ENCODE peak calls at places on chromosome 13, in nine cellular contexts. W is GM23338, R is tibial nerve, Z is IMR-90, E is WERI-Rb-1, O is GM13976, H is progenitor cell of endocrine pancreas, N is neural progenitor cell, K is heart right ventricle. B is an unnamed sample.

GRCh38 chr13:33349996-33350826 is 64.7 kb upstream of the STARD13 start:
- DNase-seq in W (peak), R (peak), Z (peak), E (no peak), O (peak), H (peak), N (peak), K (peak), B (no peak)

GRCh38 chr13:27034678-27035111 is 136.9 kb downstream of the USP12 start:
- DNase-seq in W (peak), R (no peak), Z (no peak), E (no peak), O (no peak), H (no peak), N (peak), K (no peak), B (no peak)

GRCh38 chr13:30870049-30870884 is 35.8 kb upstream of the MEDAG start:
- DNase-seq in W (peak), R (peak), Z (peak), E (no peak), O (peak), H (no peak), N (peak), K (peak), B (peak)

GRCh38 chr13:79336971-79337370 is 69.1 kb downstream of the RBM26 start:
- DNase-seq in W (no peak), R (no peak), Z (no peak), E (no peak), O (no peak), H (no peak), N (no peak), K (no peak), B (no peak)

GRCh38 chr13:75407998-75408397 is 74.0 kb downstream of the TBC1D4 start:
- DNase-seq in W (no peak), R (no peak), Z (no peak), E (no peak), O (no peak), H (no peak), N (no peak), K (no peak), B (no peak)

GRCh38 chr13:36006347-36006746 is 124.8 kb downstream of the DCLK1 start:
- DNase-seq in W (no peak), R (no peak), Z (no peak), E (no peak), O (no peak), H (no peak), N (no peak), K (no peak), B (no peak)

GRCh38 chr13:96835591-96835990 is 158.7 kb downstream of the OXGR1 start:
- DNase-seq in W (no peak), R (no peak), Z (no peak), E (no peak), O (no peak), H (no peak), N (no peak), K (no peak), B (no peak)

GRCh38 chr13:71865858-71866172 is 1.2 kb downstream of the DACH1 start:
- DNase-seq in W (peak), R (no peak), Z (no peak), E (peak), O (peak), H (peak), N (peak), K (no peak), B (peak)

GRCh38 chr13:46389985-46390384 is 2.9 kb upstream of the RUBCNL start:
- DNase-seq in W (no peak), R (no peak), Z (no peak), E (no peak), O (peak), H (no peak), N (peak), K (no peak), B (peak)

GRCh38 chr13:80979035-80979641 is 638.2 kb upstream of the SPRY2 start:
- DNase-seq in W (peak), R (peak), Z (peak), E (peak), O (peak), H (no peak), N (peak), K (no peak), B (peak)

GRCh38 chr13:75505327-75505726 is 23.4 kb upstream of the TBC1D4 start:
- DNase-seq in W (no peak), R (no peak), Z (no peak), E (no peak), O (no peak), H (no peak), N (no peak), K (no peak), B (no peak)

GRCh38 chr13:49649244-49649962 is 21.1 kb downstream of the ARL11 start:
- DNase-seq in W (peak), R (no peak), Z (peak), E (no peak), O (no peak), H (no peak), N (peak), K (no peak), B (no peak)

GRCh38 chr13:32468502-32469147 is 40.7 kb upstream of the N4BP2L1 start:
- DNase-seq in W (no peak), R (no peak), Z (no peak), E (no peak), O (no peak), H (no peak), N (no peak), K (no peak), B (no peak)

GRCh38 chr13:79393564-79394249 is 12.3 kb downstream of the RBM26 start:
- DNase-seq in W (no peak), R (peak), Z (no peak), E (no peak), O (no peak), H (no peak), N (no peak), K (no peak), B (no peak)

GRCh38 chr13:54787754-54788153 is 1759.1 kb downstream of the OLFM4 start:
- DNase-seq in W (no peak), R (no peak), Z (no peak), E (no peak), O (no peak), H (no peak), N (no peak), K (no peak), B (no peak)

GRCh38 chr13:72839831-72840426 is 58.0 kb downstream of the PIBF1 start:
- DNase-seq in W (peak), R (no peak), Z (peak), E (peak), O (peak), H (peak), N (peak), K (no peak), B (peak)

GRCh38 chr13:87855553-87855952 is 184.4 kb downstream of the SLITRK5 start:
- DNase-seq in W (no peak), R (no peak), Z (no peak), E (no peak), O (no peak), H (no peak), N (no peak), K (no peak), B (no peak)

GRCh38 chr13:113586661-113587479 is 2.3 kb downstream of the TFDP1 start:
- DNase-seq in W (no peak), R (no peak), Z (no peak), E (peak), O (peak), H (no peak), N (no peak), K (no peak), B (no peak)

GRCh38 chr13:48892311-48892710 is 83.4 kb upstream of the FNDC3A start:
- DNase-seq in W (no peak), R (no peak), Z (peak), E (no peak), O (peak), H (no peak), N (no peak), K (no peak), B (peak)

GRCh38 chr13:24097064-24097463 is 63.5 kb upstream of the SPATA13 start:
- DNase-seq in W (no peak), R (no peak), Z (peak), E (peak), O (no peak), H (no peak), N (no peak), K (no peak), B (no peak)

GRCh38 chr13:34941835-34942731 is at the start of gene NBEA:
- DNase-seq in W (peak), R (peak), Z (peak), E (peak), O (peak), H (peak), N (peak), K (peak), B (peak)
- TF ChIP-seq CTCF in W (no peak), R (peak), Z (no peak), E (peak), O (no peak), H (peak), N (peak), K (peak), B (no peak)

DNA sequence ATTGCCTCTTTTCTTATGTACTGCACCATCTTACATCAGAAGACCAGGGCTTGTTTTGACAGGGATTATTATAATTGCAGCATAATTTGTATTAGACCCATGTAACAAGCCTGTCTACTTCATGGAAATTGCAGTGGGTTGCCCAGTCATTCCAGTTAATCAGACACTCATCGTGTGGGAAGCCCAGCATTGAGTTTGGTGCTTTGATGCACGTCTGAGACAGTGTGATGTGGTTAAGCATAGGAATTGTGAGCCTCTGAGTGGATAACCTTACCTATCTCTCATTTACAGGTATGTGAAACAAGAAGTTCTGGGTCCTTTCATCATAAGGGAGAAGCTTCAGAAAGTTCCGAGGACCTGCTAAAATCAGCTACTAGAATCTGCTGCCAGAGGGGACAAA is 12.8 kb downstream of the RGCC start:
- DNase-seq in W (no peak), R (no peak), Z (no peak), E (no peak), O (no peak), H (no peak), N (no peak), K (no peak), B (no peak)
- TF ChIP-seq CTCF in W (no peak), R (no peak), Z (no peak), E (no peak), O (no peak), H (no peak), N (no peak), K (no peak), B (no peak)

DNA sequence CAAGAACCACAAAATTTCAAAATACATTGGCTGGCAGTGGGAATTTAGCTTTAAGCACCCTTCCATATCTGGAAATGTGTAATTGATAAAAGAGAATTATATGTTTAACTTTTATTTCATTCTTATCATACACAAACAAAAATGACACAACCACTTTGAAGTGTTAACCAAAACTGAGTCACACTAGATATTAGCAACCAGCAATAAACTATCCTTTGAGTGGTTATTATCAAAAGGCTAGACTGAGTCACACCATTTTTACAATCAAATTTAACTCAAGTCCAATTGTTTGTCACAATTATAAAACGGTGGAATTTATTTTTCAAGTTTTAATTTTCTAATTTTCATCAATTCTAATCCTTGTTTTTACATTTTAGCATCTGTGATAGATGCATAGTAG is 121.7 kb downstream of the LIG4 start:
- DNase-seq in W (no peak), R (no peak), Z (no peak), E (no peak), O (no peak), H (no peak), N (no peak), K (no peak), B (no peak)
- TF ChIP-seq CTCF in W (no peak), R (no peak), Z (no peak), E (no peak), O (no peak), H (no peak), N (no peak), K (no peak), B (no peak)

GRCh38 chr13:21964686-21965085 is 293.8 kb downstream of the FGF9 start:
- DNase-seq in W (no peak), R (no peak), Z (peak), E (no peak), O (no peak), H (no peak), N (no peak), K (no peak), B (no peak)
- TF ChIP-seq CTCF in W (no peak), R (no peak), Z (no peak), E (no peak), O (no peak), H (no peak), N (no peak), K (no peak), B (no peak)

DNA sequence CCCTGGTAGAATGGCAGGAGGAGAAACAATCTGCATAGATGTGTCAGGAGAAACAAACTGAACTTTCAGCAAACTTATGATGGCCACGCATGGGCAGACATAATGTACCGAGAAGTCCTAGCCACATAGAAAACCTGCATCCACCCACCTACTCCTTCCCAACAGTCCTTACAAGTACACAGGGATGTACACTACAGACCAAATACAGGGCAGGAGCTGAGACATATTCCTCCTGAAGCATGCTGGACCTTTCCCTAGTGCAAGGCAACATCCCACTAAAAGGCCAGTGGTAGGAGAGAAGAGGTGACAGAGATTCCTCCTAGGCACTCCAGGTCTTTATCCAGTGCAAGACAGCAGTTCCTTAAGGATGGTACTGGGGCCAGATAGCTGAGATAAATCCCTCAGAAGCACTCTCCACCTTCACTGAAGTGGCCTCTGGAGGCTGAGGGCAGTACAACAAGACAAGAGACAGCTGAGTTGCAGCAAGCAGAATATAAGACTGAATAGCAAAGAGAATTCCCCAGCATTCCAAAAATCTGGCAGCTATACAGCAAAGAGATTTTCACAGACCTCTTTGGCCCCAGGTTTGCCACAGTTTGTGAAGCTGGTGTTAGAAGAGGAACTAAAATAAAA is 18.3 kb downstream of the VWA8 start:
- DNase-seq in W (peak), R (no peak), Z (peak), E (peak), O (no peak), H (no peak), N (peak), K (no peak), B (no peak)
- TF ChIP-seq CTCF in W (peak), R (no peak), Z (peak), E (no peak), O (peak), H (peak), N (peak), K (no peak), B (peak)

B was measured in GM13977.